ENCODE peak calls at places on chromosomes 13 and 19, in seven cellular contexts. One of them, this sample, is unnamed.

GRCh38 chr13:73141292-73141771 is 82.5 kb downstream of the KLF5 start:
- DNase-seq in CD4-positive, alpha-beta memory T cell: no peak
- DNase-seq in NCI-H1694 treated with DMSO at 0.1 percent for 48 hours: no peak
- DNase-seq in stimulated activated naive CD8-positive, alpha-beta T cell treated with anti-CD3 and anti-CD28 coated beads, Interleukin-15, amount 100 ng/mL, for 72 hours: no peak
- DNase-seq in NCI-H446: no peak
- DNase-seq in stimulated activated CD4-positive, alpha-beta T cell treated with anti-CD3 and anti-CD28 coated beads, Interleukin-4, amount 100 ng/mL, for 1 hour: no peak
- DNase-seq in small intestine: peak; percentile 22
- DNase-seq in this sample: no peak

GRCh38 chr19:45090034-45090433 is 2.9 kb upstream of the PPP1R37 start:
- DNase-seq in CD4-positive, alpha-beta memory T cell: no peak
- DNase-seq in stimulated activated CD4-positive, alpha-beta T cell treated with anti-CD3 and anti-CD28 coated beads, Interleukin-4, amount 100 ng/mL, for 1 hour: no peak
- DNase-seq in small intestine: no peak
- DNase-seq in stimulated activated naive CD8-positive, alpha-beta T cell treated with anti-CD3 and anti-CD28 coated beads, Interleukin-15, amount 100 ng/mL, for 72 hours: no peak
- DNase-seq in NCI-H1694 treated with DMSO at 0.1 percent for 48 hours: no peak
- DNase-seq in NCI-H446: no peak
- DNase-seq in this sample: no peak

GRCh38 chr13:97600438-97601080 is 166.6 kb downstream of the RAP2A start:
- DNase-seq in NCI-H446: no peak
- DNase-seq in NCI-H1694 treated with DMSO at 0.1 percent for 48 hours: no peak
- DNase-seq in stimulated activated CD4-positive, alpha-beta T cell treated with anti-CD3 and anti-CD28 coated beads, Interleukin-4, amount 100 ng/mL, for 1 hour: no peak
- DNase-seq in CD4-positive, alpha-beta memory T cell: no peak
- DNase-seq in small intestine: no peak
- DNase-seq in stimulated activated naive CD8-positive, alpha-beta T cell treated with anti-CD3 and anti-CD28 coated beads, Interleukin-15, amount 100 ng/mL, for 72 hours: no peak
- DNase-seq in this sample: no peak

GRCh38 chr19:35736913-35737886 is 5.1 kb downstream of the IGFLR1 start:
- DNase-seq in small intestine: no peak
- DNase-seq in stimulated activated CD4-positive, alpha-beta T cell treated with anti-CD3 and anti-CD28 coated beads, Interleukin-4, amount 100 ng/mL, for 1 hour: no peak
- DNase-seq in CD4-positive, alpha-beta memory T cell: no peak
- DNase-seq in stimulated activated naive CD8-positive, alpha-beta T cell treated with anti-CD3 and anti-CD28 coated beads, Interleukin-15, amount 100 ng/mL, for 72 hours: no peak
- DNase-seq in NCI-H446: no peak
- DNase-seq in NCI-H1694 treated with DMSO at 0.1 percent for 48 hours: no peak
- DNase-seq in this sample: peak; percentile 28

GRCh38 chr13:100883453-100883852 is 208.9 kb upstream of the TMTC4 start:
- DNase-seq in stimulated activated CD4-positive, alpha-beta T cell treated with anti-CD3 and anti-CD28 coated beads, Interleukin-4, amount 100 ng/mL, for 1 hour: no peak
- DNase-seq in NCI-H1694 treated with DMSO at 0.1 percent for 48 hours: no peak
- DNase-seq in small intestine: no peak
- DNase-seq in stimulated activated naive CD8-positive, alpha-beta T cell treated with anti-CD3 and anti-CD28 coated beads, Interleukin-15, amount 100 ng/mL, for 72 hours: no peak
- DNase-seq in NCI-H446: no peak
- DNase-seq in CD4-positive, alpha-beta memory T cell: no peak
- DNase-seq in this sample: no peak

GRCh38 chr19:13042443-13043130 is 47.3 kb downstream of the NFIX start:
- DNase-seq in stimulated activated naive CD8-positive, alpha-beta T cell treated with anti-CD3 and anti-CD28 coated beads, Interleukin-15, amount 100 ng/mL, for 72 hours: no peak
- DNase-seq in CD4-positive, alpha-beta memory T cell: no peak
- DNase-seq in stimulated activated CD4-positive, alpha-beta T cell treated with anti-CD3 and anti-CD28 coated beads, Interleukin-4, amount 100 ng/mL, for 1 hour: no peak
- DNase-seq in NCI-H446: no peak
- DNase-seq in small intestine: no peak
- DNase-seq in NCI-H1694 treated with DMSO at 0.1 percent for 48 hours: no peak
- DNase-seq in this sample: no peak

GRCh38 chr19:11377756-11378155 is 3.3 kb downstream of the SWSAP1 start:
- DNase-seq in NCI-H446: no peak
- DNase-seq in stimulated activated naive CD8-positive, alpha-beta T cell treated with anti-CD3 and anti-CD28 coated beads, Interleukin-15, amount 100 ng/mL, for 72 hours: no peak
- DNase-seq in NCI-H1694 treated with DMSO at 0.1 percent for 48 hours: no peak
- DNase-seq in CD4-positive, alpha-beta memory T cell: no peak
- DNase-seq in stimulated activated CD4-positive, alpha-beta T cell treated with anti-CD3 and anti-CD28 coated beads, Interleukin-4, amount 100 ng/mL, for 1 hour: no peak
- DNase-seq in small intestine: no peak
- DNase-seq in this sample: no peak

GRCh38 chr13:110415669-110416068 is 108.6 kb downstream of the COL4A2 start:
- DNase-seq in NCI-H1694 treated with DMSO at 0.1 percent for 48 hours: no peak
- DNase-seq in small intestine: peak; percentile 28
- DNase-seq in NCI-H446: no peak
- DNase-seq in stimulated activated naive CD8-positive, alpha-beta T cell treated with anti-CD3 and anti-CD28 coated beads, Interleukin-15, amount 100 ng/mL, for 72 hours: no peak
- DNase-seq in CD4-positive, alpha-beta memory T cell: no peak
- DNase-seq in stimulated activated CD4-positive, alpha-beta T cell treated with anti-CD3 and anti-CD28 coated beads, Interleukin-4, amount 100 ng/mL, for 1 hour: no peak
- DNase-seq in this sample: no peak

GRCh38 chr13:99280166-99280565 is 22.0 kb upstream of the GPR18 start:
- DNase-seq in NCI-H446: no peak
- DNase-seq in NCI-H1694 treated with DMSO at 0.1 percent for 48 hours: no peak
- DNase-seq in stimulated activated CD4-positive, alpha-beta T cell treated with anti-CD3 and anti-CD28 coated beads, Interleukin-4, amount 100 ng/mL, for 1 hour: no peak
- DNase-seq in stimulated activated naive CD8-positive, alpha-beta T cell treated with anti-CD3 and anti-CD28 coated beads, Interleukin-15, amount 100 ng/mL, for 72 hours: no peak
- DNase-seq in small intestine: peak; percentile 45
- DNase-seq in CD4-positive, alpha-beta memory T cell: no peak
- DNase-seq in this sample: no peak

GRCh38 chr13:80338781-80339577 is 1.9 kb downstream of the SPRY2 start:
- DNase-seq in small intestine: peak; percentile 55
- DNase-seq in stimulated activated CD4-positive, alpha-beta T cell treated with anti-CD3 and anti-CD28 coated beads, Interleukin-4, amount 100 ng/mL, for 1 hour: no peak
- DNase-seq in CD4-positive, alpha-beta memory T cell: no peak
- DNase-seq in NCI-H1694 treated with DMSO at 0.1 percent for 48 hours: no peak
- DNase-seq in NCI-H446: no peak
- DNase-seq in stimulated activated naive CD8-positive, alpha-beta T cell treated with anti-CD3 and anti-CD28 coated beads, Interleukin-15, amount 100 ng/mL, for 72 hours: no peak
- DNase-seq in this sample: no peak

GRCh38 chr13:111857336-111857735 is 209.6 kb upstream of the SOX1 start:
- DNase-seq in stimulated activated CD4-positive, alpha-beta T cell treated with anti-CD3 and anti-CD28 coated beads, Interleukin-4, amount 100 ng/mL, for 1 hour: no peak
- DNase-seq in NCI-H1694 treated with DMSO at 0.1 percent for 48 hours: no peak
- DNase-seq in small intestine: no peak
- DNase-seq in NCI-H446: no peak
- DNase-seq in stimulated activated naive CD8-positive, alpha-beta T cell treated with anti-CD3 and anti-CD28 coated beads, Interleukin-15, amount 100 ng/mL, for 72 hours: no peak
- DNase-seq in CD4-positive, alpha-beta memory T cell: no peak
- DNase-seq in this sample: no peak

GRCh38 chr19:42422576-42423461 is 4.4 kb downstream of the LIPE start:
- DNase-seq in stimulated activated CD4-positive, alpha-beta T cell treated with anti-CD3 and anti-CD28 coated beads, Interleukin-4, amount 100 ng/mL, for 1 hour: peak; percentile 42
- DNase-seq in CD4-positive, alpha-beta memory T cell: peak; percentile 73
- DNase-seq in NCI-H446: no peak
- DNase-seq in stimulated activated naive CD8-positive, alpha-beta T cell treated with anti-CD3 and anti-CD28 coated beads, Interleukin-15, amount 100 ng/mL, for 72 hours: peak; percentile 77
- DNase-seq in small intestine: peak; percentile 63
- DNase-seq in NCI-H1694 treated with DMSO at 0.1 percent for 48 hours: no peak
- DNase-seq in this sample: peak; percentile 71

GRCh38 chr19:19461671-19462622 is 53.4 kb downstream of the TSSK6 start:
- DNase-seq in stimulated activated naive CD8-positive, alpha-beta T cell treated with anti-CD3 and anti-CD28 coated beads, Interleukin-15, amount 100 ng/mL, for 72 hours: no peak
- DNase-seq in small intestine: peak; percentile 59
- DNase-seq in NCI-H446: no peak
- DNase-seq in CD4-positive, alpha-beta memory T cell: no peak
- DNase-seq in NCI-H1694 treated with DMSO at 0.1 percent for 48 hours: peak; percentile 18
- DNase-seq in stimulated activated CD4-positive, alpha-beta T cell treated with anti-CD3 and anti-CD28 coated beads, Interleukin-4, amount 100 ng/mL, for 1 hour: peak; percentile 21
- DNase-seq in this sample: no peak

GRCh38 chr19:46863818-46864629 is 3.2 kb downstream of the ARHGAP35 start:
- DNase-seq in stimulated activated CD4-positive, alpha-beta T cell treated with anti-CD3 and anti-CD28 coated beads, Interleukin-4, amount 100 ng/mL, for 1 hour: no peak
- DNase-seq in CD4-positive, alpha-beta memory T cell: no peak
- DNase-seq in NCI-H446: no peak
- DNase-seq in small intestine: peak; percentile 45
- DNase-seq in stimulated activated naive CD8-positive, alpha-beta T cell treated with anti-CD3 and anti-CD28 coated beads, Interleukin-15, amount 100 ng/mL, for 72 hours: no peak
- DNase-seq in NCI-H1694 treated with DMSO at 0.1 percent for 48 hours: peak; percentile 4
- DNase-seq in this sample: no peak

GRCh38 chr19:16315825-16316505 is 8.7 kb upstream of the KLF2 start:
- DNase-seq in stimulated activated naive CD8-positive, alpha-beta T cell treated with anti-CD3 and anti-CD28 coated beads, Interleukin-15, amount 100 ng/mL, for 72 hours: no peak
- DNase-seq in NCI-H1694 treated with DMSO at 0.1 percent for 48 hours: no peak
- DNase-seq in stimulated activated CD4-positive, alpha-beta T cell treated with anti-CD3 and anti-CD28 coated beads, Interleukin-4, amount 100 ng/mL, for 1 hour: no peak
- DNase-seq in small intestine: no peak
- DNase-seq in CD4-positive, alpha-beta memory T cell: no peak
- DNase-seq in NCI-H446: no peak
- DNase-seq in this sample: no peak

GRCh38 chr19:7224995-7225394 is 69.2 kb downstream of the INSR start:
- DNase-seq in stimulated activated CD4-positive, alpha-beta T cell treated with anti-CD3 and anti-CD28 coated beads, Interleukin-4, amount 100 ng/mL, for 1 hour: no peak
- DNase-seq in stimulated activated naive CD8-positive, alpha-beta T cell treated with anti-CD3 and anti-CD28 coated beads, Interleukin-15, amount 100 ng/mL, for 72 hours: no peak
- DNase-seq in NCI-H1694 treated with DMSO at 0.1 percent for 48 hours: no peak
- DNase-seq in CD4-positive, alpha-beta memory T cell: no peak
- DNase-seq in small intestine: no peak
- DNase-seq in NCI-H446: no peak
- DNase-seq in this sample: no peak

GRCh38 chr13:51996660-51997059 is 14.6 kb downstream of the ATP7B start:
- DNase-seq in stimulated activated CD4-positive, alpha-beta T cell treated with anti-CD3 and anti-CD28 coated beads, Interleukin-4, amount 100 ng/mL, for 1 hour: no peak
- DNase-seq in NCI-H1694 treated with DMSO at 0.1 percent for 48 hours: no peak
- DNase-seq in CD4-positive, alpha-beta memory T cell: no peak
- DNase-seq in small intestine: no peak
- DNase-seq in NCI-H446: no peak
- DNase-seq in stimulated activated naive CD8-positive, alpha-beta T cell treated with anti-CD3 and anti-CD28 coated beads, Interleukin-15, amount 100 ng/mL, for 72 hours: no peak
- DNase-seq in this sample: no peak

This sample was measured in CD4-positive, CD25-positive, alpha-beta regulatory T cell.